ENCODE peak calls at places on chromosomes 13 and 19, in five cellular contexts. T is RWPE1, E is AG04450, Z is heart left ventricle, K is GM20000. C is an unnamed sample.

GRCh38 chr19:49340865-49341718 is 5.9 kb downstream of the CD37 start:
- DNase-seq in T (no peak), E (no peak), Z (no peak), K (no peak), C (no peak)

GRCh38 chr13:102983496-102983895 is 82.7 kb downstream of the SLC10A2 start:
- DNase-seq in E (no peak), T (no peak), Z (no peak), K (no peak), C (peak; percentile 61)

GRCh38 chr19:48390188-48391099 is 907 bp downstream of the KDELR1 start:
- DNase-seq in T (peak; percentile 46), K (peak; percentile 74), Z (peak; percentile 80), E (no peak), C (no peak)

GRCh38 chr13:113034451-113035208 is 65.6 kb downstream of the MCF2L start:
- DNase-seq in Z (peak; percentile 41), T (peak; percentile 65), E (peak; percentile 15), K (no peak), C (no peak)

GRCh38 chr19:14475251-14476073 is at the start of gene PTGER1:
- DNase-seq in Z (no peak), T (no peak), K (peak; percentile 68), E (no peak), C (peak; percentile 25)

GRCh38 chr13:114068723-114069322 is 63.6 kb downstream of the RASA3 start:
- DNase-seq in T (no peak), Z (peak; percentile 46), E (peak; percentile 43), K (no peak), C (peak; percentile 26)

GRCh38 chr13:85509512-85509911 is 289.7 kb downstream of the SLITRK6 start:
- DNase-seq in Z (no peak), K (no peak), T (peak; percentile 28), E (no peak), C (no peak)

GRCh38 chr13:26022538-26023292 is 29.1 kb downstream of the SHISA2 start:
- DNase-seq in T (peak; percentile 46), K (no peak), E (no peak), Z (peak; percentile 82), C (no peak)

GRCh38 chr19:39240421-39240820 is 4.4 kb downstream of the IFNL3 start:
- DNase-seq in Z (no peak), K (no peak), T (no peak), E (no peak), C (no peak)

GRCh38 chr19:46571495-46571894 is 29.6 kb upstream of the CALM3 start:
- DNase-seq in K (no peak), Z (no peak), E (no peak), T (peak; percentile 31), C (no peak)

GRCh38 chr13:99277629-99278028 is 19.4 kb upstream of the GPR18 start:
- DNase-seq in Z (no peak), E (no peak), K (no peak), T (no peak), C (no peak)

GRCh38 chr19:33862991-33863390 is 66.3 kb downstream of the KCTD15 start:
- DNase-seq in E (no peak), Z (no peak), K (no peak), T (no peak), C (no peak)

GRCh38 chr19:12065100-12065538 is 588 bp downstream of the ZNF844 start:
- DNase-seq in E (no peak), T (peak; percentile 12), Z (no peak), K (peak; percentile 26), C (no peak)

GRCh38 chr13:42107006-42107405 is 58.6 kb downstream of the DGKH start:
- DNase-seq in T (no peak), K (no peak), E (no peak), Z (no peak), C (no peak)

GRCh38 chr19:16036941-16037340 is 39.4 kb upstream of the TPM4 start:
- DNase-seq in K (no peak), Z (no peak), T (no peak), E (no peak), C (no peak)

GRCh38 chr13:71252191-71252704 is 614.8 kb downstream of the DACH1 start:
- DNase-seq in K (no peak), E (no peak), Z (no peak), T (no peak), C (no peak)

GRCh38 chr13:33081666-33082065 is 65.4 kb downstream of the KL start:
- DNase-seq in K (no peak), E (no peak), T (no peak), Z (no peak), C (no peak)

GRCh38 chr19:35719402-35720162 is 1.8 kb downstream of the KMT2B start:
- DNase-seq in Z (no peak), K (no peak), E (no peak), T (no peak), C (no peak)

GRCh38 chr13:109684836-109685602 is 101.4 kb downstream of the IRS2 start:
- DNase-seq in Z (peak; percentile 66), K (no peak), T (peak; percentile 58), E (no peak), C (no peak)

GRCh38 chr19:50173144-50173543 is 10.1 kb upstream of the IZUMO2 start:
- DNase-seq in Z (no peak), E (no peak), K (no peak), T (no peak), C (no peak)

GRCh38 chr19:50646074-50646807 is 3.0 kb upstream of the C19orf81 start:
- DNase-seq in T (peak; percentile 64), Z (no peak), K (no peak), E (no peak), C (peak; percentile 70)

GRCh38 chr13:73781384-73781783 is 352.8 kb downstream of the KLF12 start:
- DNase-seq in E (no peak), K (no peak), T (no peak), Z (no peak), C (no peak)

GRCh38 chr13:31394491-31394890 is 194.7 kb downstream of the B3GLCT start:
- DNase-seq in K (no peak), Z (no peak), E (no peak), T (no peak), C (no peak)

GRCh38 chr13:97133955-97134354 is 88.2 kb upstream of the MBNL2 start:
- DNase-seq in T (no peak), K (no peak), Z (no peak), E (no peak), C (no peak)

GRCh38 chr13:32645854-32646253 is 59.6 kb downstream of the PDS5B start:
- DNase-seq in E (no peak), Z (no peak), K (no peak), T (no peak), C (no peak)

C was measured in HS-5.